ENCODE peak calls at places on chromosome 22, in eight cellular contexts. B, R, T, K, M, V, H and U are unnamed samples.

GRCh38 chr22:30183861-30184278 is 62.7 kb downstream of the LIF start:
- DNase-seq in B (no peak), R (no peak), T (no peak), K (no peak), M (no peak), V (no peak), H (no peak), U (peak)

GRCh38 chr22:31509041-31509440 is 12.7 kb downstream of the SFI1 start:
- DNase-seq in B (no peak), R (no peak), T (no peak), K (no peak), M (no peak), V (no peak), H (no peak), U (no peak)

GRCh38 chr22:25668437-25668836 is 73.6 kb upstream of the MYO18B start:
- DNase-seq in B (peak), R (no peak), T (no peak), K (no peak), M (no peak), V (no peak), H (no peak), U (no peak)

GRCh38 chr22:31271485-31271884 is 20.8 kb downstream of the PIK3IP1 start:
- DNase-seq in B (no peak), R (no peak), T (no peak), K (no peak), M (no peak), V (no peak), H (no peak), U (no peak)

GRCh38 chr22:24580276-24580675 is 12.6 kb downstream of the LRRC75B start:
- DNase-seq in B (no peak), R (no peak), T (no peak), K (peak), M (no peak), V (peak), H (no peak), U (peak)

GRCh38 chr22:21569459-21570161 is 2.1 kb downstream of the UBE2L3 start:
- DNase-seq in B (no peak), R (no peak), T (no peak), K (no peak), M (no peak), V (no peak), H (no peak), U (no peak)

GRCh38 chr22:28771195-28771791 is 1.2 kb upstream of the CCDC117 start:
- DNase-seq in B (no peak), R (no peak), T (no peak), K (no peak), M (peak), V (no peak), H (no peak), U (no peak)

GRCh38 chr22:37746366-37747089 is 49.7 kb downstream of the TRIOBP start:
- DNase-seq in B (no peak), R (peak), T (peak), K (no peak), M (peak), V (no peak), H (no peak), U (no peak)

GRCh38 chr22:42630901-42631602 is 9.3 kb downstream of the ATP5MGL start:
- DNase-seq in B (no peak), R (no peak), T (no peak), K (no peak), M (no peak), V (no peak), H (no peak), U (no peak)

GRCh38 chr22:25987948-25988347 is 181.3 kb upstream of the SEZ6L start:
- DNase-seq in B (no peak), R (no peak), T (peak), K (no peak), M (no peak), V (no peak), H (no peak), U (no peak)

GRCh38 chr22:49593509-49593908 is 234.2 kb downstream of the BRD1 start:
- DNase-seq in B (no peak), R (no peak), T (no peak), K (no peak), M (no peak), V (no peak), H (no peak), U (no peak)

GRCh38 chr22:49370841-49371301 is 456.8 kb downstream of the BRD1 start:
- DNase-seq in B (peak), R (peak), T (no peak), K (no peak), M (no peak), V (no peak), H (no peak), U (no peak)

GRCh38 chr22:37503850-37504249 is 15.4 kb downstream of the CARD10 start:
- DNase-seq in B (peak), R (peak), T (no peak), K (no peak), M (peak), V (no peak), H (no peak), U (no peak)

GRCh38 chr22:29320546-29320945 is 5.0 kb upstream of the RASL10A start:
- DNase-seq in B (no peak), R (no peak), T (no peak), K (no peak), M (no peak), V (no peak), H (no peak), U (no peak)

GRCh38 chr22:48284671-48285070 is 1522.2 kb downstream of the TBC1D22A start:
- DNase-seq in B (no peak), R (no peak), T (no peak), K (no peak), M (no peak), V (no peak), H (no peak), U (no peak)

GRCh38 chr22:29870574-29870973 is 12.4 kb upstream of the MTMR3 start:
- DNase-seq in B (no peak), R (no peak), T (no peak), K (no peak), M (no peak), V (no peak), H (no peak), U (no peak)

GRCh38 chr22:35835267-35835997 is 117.8 kb downstream of the APOL5 start:
- DNase-seq in B (no peak), R (no peak), T (no peak), K (no peak), M (no peak), V (no peak), H (no peak), U (no peak)
- H3K4me3 ChIP-seq in B (no peak), R (peak), T (peak), K (peak), M (no peak), V (peak), H (peak), U (peak)

DNA sequence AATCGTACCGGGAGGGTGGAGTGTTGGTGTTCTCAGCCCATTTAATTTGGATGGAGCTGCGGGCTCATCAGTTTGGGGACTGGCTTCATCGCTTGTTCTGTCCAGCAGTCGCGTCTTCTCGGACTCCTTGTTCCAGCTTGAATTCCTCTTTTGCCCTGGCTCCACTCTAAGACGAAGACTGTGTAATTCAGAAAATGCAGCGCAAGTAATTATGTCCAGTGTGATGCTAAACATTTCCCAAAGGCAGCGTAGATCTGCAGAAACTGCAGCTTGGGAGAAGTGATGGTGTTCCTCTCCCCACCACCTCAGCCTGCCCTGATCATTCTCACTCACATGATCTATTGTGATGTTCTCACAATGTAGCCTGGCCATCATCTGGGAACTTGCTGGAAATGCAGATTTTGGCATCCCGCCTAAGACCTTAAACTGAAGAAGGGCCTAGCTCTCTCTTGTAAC is 666 bp downstream of the SLC25A18 start:
- DNase-seq in B (peak), R (no peak), T (no peak), K (no peak), M (peak), V (no peak), H (no peak), U (no peak)
- TF ChIP-seq CTCF in B (no peak), R (no peak), T (no peak), K (no peak), M (no peak), V (no peak), H (no peak), U (no peak)

GRCh38 chr22:23563111-23563510 is 17.0 kb downstream of the IGLL1 start:
- DNase-seq in B (no peak), R (no peak), T (no peak), K (no peak), M (no peak), V (no peak), H (no peak), U (no peak)
- H3K4me3 ChIP-seq in B (no peak), R (no peak), T (no peak), K (no peak), M (no peak), V (no peak), H (no peak), U (no peak)

DNA sequence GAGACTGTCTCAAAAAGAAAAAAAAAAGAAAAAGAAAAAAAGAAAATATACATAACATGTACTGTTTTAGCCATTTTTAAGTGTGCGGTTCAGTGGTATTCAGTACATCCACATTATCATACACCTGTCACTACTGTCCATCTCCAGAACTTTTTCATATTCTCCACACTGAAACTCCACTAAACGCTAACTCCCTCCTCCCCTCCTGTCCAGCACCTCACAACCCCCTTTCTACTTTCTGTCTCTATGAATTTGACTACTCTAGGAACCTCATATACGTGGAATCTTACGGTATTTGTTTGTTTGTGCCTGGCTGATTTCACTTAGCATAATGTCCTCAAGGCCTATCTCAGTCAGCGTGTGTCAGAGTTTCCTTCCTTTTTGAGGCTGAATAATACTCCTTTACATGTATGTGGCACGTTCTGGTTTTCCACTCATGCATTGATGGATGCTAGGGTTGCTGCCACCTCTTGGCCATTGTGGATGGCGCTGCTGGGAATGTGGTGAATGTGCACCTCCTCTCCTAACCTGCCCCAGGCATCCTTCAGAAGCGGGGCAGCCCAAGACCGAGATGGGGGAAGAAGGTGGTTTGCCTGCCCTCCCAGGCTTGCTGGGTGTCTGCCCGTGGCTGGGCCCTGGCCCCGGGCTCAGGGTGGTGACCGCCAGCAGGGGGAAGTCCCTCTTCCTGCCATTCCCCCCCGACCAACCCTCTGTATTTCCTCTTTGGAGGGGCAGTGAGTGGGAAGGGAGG is 60.5 kb downstream of the BCR start:
- DNase-seq in B (no peak), R (no peak), T (peak), K (no peak), M (no peak), V (no peak), H (no peak), U (no peak)
- TF ChIP-seq CTCF in B (no peak), R (peak), T (peak), K (peak), M (no peak), V (peak), H (peak), U (peak)

GRCh38 chr22:39994046-39994565 is 648 bp upstream of the FAM83F start:
- DNase-seq in B (no peak), R (no peak), T (no peak), K (no peak), M (no peak), V (no peak), H (no peak), U (peak)

GRCh38 chr22:39996732-39997131 is 2.0 kb downstream of the FAM83F start:
- DNase-seq in B (no peak), R (no peak), T (no peak), K (no peak), M (no peak), V (no peak), H (no peak), U (no peak)

GRCh38 chr22:39995346-39996252 is 845 bp downstream of the FAM83F start:
- DNase-seq in B (no peak), R (no peak), T (no peak), K (no peak), M (peak), V (no peak), H (no peak), U (no peak)

GRCh38 chr22:39992088-39992826 is 2.5 kb upstream of the FAM83F start:
- DNase-seq in B (no peak), R (no peak), T (no peak), K (no peak), M (no peak), V (no peak), H (no peak), U (no peak)

GRCh38 chr22:39994566-39995345 is at the start of gene FAM83F:
- DNase-seq in B (no peak), R (no peak), T (no peak), K (no peak), M (peak), V (no peak), H (no peak), U (no peak)
- H3K4me3 ChIP-seq in B (no peak), R (peak), T (no peak), K (no peak), M (peak), V (no peak), H (peak), U (no peak)

DNA sequence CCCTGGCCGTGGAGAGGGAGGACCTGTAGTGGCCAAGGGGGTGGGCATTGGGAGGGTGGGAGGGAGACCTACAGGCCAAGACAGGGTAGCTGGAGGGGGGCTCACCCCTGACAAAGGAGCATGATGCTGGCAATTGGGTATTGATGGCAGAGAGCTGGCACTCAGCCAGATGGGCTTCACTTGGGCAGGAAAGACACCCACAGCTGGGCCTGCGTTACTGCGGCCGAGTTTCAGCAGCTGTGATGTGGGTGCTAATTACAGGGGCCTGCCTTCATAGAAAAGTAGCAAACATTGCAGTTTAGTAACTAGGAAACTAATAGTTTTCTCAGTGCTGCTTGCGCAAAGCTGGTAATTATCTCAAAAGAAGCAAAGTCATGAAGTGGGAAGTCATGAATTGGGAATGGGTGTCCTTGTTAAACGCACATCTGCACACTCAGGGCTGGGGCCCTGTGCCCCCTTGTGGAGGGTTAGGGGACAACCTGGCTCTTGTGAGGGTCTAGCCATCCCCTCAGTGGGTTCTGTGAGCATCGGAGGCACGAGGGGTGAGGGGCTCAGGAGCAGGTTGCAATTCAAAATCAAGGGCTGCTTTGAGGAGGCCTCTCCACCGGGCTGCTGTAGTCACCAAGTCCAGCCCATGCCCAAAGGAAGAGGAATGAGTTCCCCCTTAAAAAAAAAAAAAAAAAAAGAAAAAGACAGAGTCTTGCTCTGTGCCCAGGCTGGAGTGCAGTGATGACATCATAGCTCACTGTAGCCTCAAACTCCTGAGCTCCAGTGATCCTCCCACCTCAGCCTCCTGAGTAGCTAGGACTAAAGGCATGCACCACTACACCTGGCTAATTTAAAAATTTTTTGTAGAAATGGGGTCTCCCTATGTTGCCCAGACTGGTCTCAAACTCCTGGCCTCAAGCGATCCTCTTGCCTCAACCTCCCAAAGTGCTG is 24.4 kb upstream of the TXNRD2 start:
- DNase-seq in B (no peak), R (no peak), T (peak), K (no peak), M (no peak), V (no peak), H (no peak), U (no peak)
- TF ChIP-seq CTCF in B (no peak), R (peak), T (peak), K (peak), M (no peak), V (peak), H (peak), U (peak)

GRCh38 chr22:46538816-46539163 is 1.4 kb upstream of the CELSR1 start:
- DNase-seq in B (no peak), R (peak), T (no peak), K (no peak), M (no peak), V (no peak), H (no peak), U (no peak)
- H3K4me3 ChIP-seq in B (no peak), R (peak), T (no peak), K (peak), M (no peak), V (no peak), H (no peak), U (peak)

GRCh38 chr22:43796567-43796966 is 15.5 kb downstream of the EFCAB6 start:
- DNase-seq in B (no peak), R (no peak), T (no peak), K (no peak), M (no peak), V (no peak), H (no peak), U (peak)
- TF ChIP-seq CTCF in B (no peak), R (peak), T (peak), K (peak), M (no peak), V (peak), H (peak), U (peak)

DNA sequence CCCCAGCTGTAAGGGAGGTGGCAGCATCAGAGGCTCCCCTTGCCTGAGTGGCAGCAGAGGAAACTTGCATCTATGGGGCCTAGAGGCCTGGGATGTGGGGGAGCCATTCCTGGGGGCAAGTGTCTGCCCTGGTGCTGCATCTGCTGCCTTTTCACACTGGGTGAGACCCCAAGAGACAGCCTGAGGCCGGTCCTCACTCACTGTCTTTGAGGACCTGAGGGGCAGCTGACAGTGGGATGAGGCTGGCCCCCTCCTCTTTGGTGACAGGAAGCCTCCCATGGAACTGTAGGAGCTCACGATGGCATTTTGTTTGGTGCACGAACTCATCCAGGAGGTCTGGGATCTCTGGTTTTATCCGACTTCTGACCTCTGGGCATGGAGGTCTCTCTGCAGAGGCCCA is 82.2 kb upstream of the PRODH start:
- DNase-seq in B (no peak), R (no peak), T (no peak), K (no peak), M (no peak), V (no peak), H (no peak), U (no peak)
- H3K4me3 ChIP-seq in B (no peak), R (no peak), T (no peak), K (no peak), M (no peak), V (no peak), H (no peak), U (no peak)

GRCh38 chr22:44684506-44685383 is 17.3 kb upstream of the PRR5 start:
- DNase-seq in B (peak), R (peak), T (peak), K (peak), M (peak), V (peak), H (peak), U (peak)
- TF ChIP-seq CTCF in B (peak), R (peak), T (peak), K (peak), M (peak), V (peak), H (peak), U (peak)